ENCODE peak calls at places on chromosomes 1 and 21, in four cellular contexts. S is HCT116, A is K562, Q is HepG2. D is an unnamed sample.

GRCh38 chr1:175024773-175025172 is 1.5 kb upstream of the MRPS14 start:
- DNase-seq in S (no peak), Q (no peak), A (no peak), D (no peak)

GRCh38 chr1:191671236-191671635 is 487.0 kb upstream of the RGS18 start:
- DNase-seq in A (no peak), S (no peak), Q (no peak), D (no peak)

GRCh38 chr1:57063427-57063826 is 97.6 kb upstream of the C8B start:
- DNase-seq in Q (no peak), S (no peak), A (no peak), D (no peak)

GRCh38 chr1:63906053-63906704 is 132.4 kb downstream of the ROR1 start:
- DNase-seq in S (no peak), Q (no peak), A (no peak), D (no peak)

GRCh38 chr1:10117865-10118264 is 85.1 kb downstream of the UBE4B start:
- DNase-seq in A (no peak), S (no peak), Q (no peak), D (no peak)

GRCh38 chr1:14039894-14040430 is 340.0 kb downstream of the PRDM2 start:
- DNase-seq in Q (no peak), S (no peak), A (no peak), D (no peak)

GRCh38 chr1:3712573-3713535 is 39.4 kb upstream of the CCDC27 start:
- DNase-seq in Q (no peak), A (no peak), S (no peak), D (no peak)

GRCh38 chr1:66533804-66534745 is at the start of gene SGIP1:
- DNase-seq in A (peak), Q (no peak), S (no peak), D (no peak)

GRCh38 chr1:234961468-234962339 is 166.9 kb downstream of the TOMM20 start:
- DNase-seq in S (no peak), Q (no peak), A (no peak), D (no peak)

GRCh38 chr1:216119600-216119999 is 303.6 kb downstream of the USH2A start:
- DNase-seq in S (peak), Q (peak), A (peak), D (no peak)

GRCh38 chr1:59232209-59232608 is 64.7 kb upstream of the FGGY start:
- DNase-seq in Q (peak), A (no peak), S (no peak), D (no peak)

GRCh38 chr21:43809346-43809799 is 20.0 kb downstream of the RRP1 start:
- DNase-seq in Q (no peak), S (no peak), A (no peak), D (no peak)

GRCh38 chr1:69991644-69992043 is 213.7 kb downstream of the LRRC40 start:
- DNase-seq in Q (no peak), S (no peak), A (no peak), D (no peak)

GRCh38 chr21:29436143-29436542 is 137.4 kb downstream of the BACH1 start:
- DNase-seq in S (no peak), A (no peak), Q (no peak), D (no peak)

GRCh38 chr1:46527474-46528296 is 23.8 kb downstream of the KNCN start:
- DNase-seq in A (peak), Q (peak), S (peak), D (peak)

GRCh38 chr1:180927841-180928240 is 15.1 kb downstream of the KIAA1614 start:
- DNase-seq in A (no peak), Q (no peak), S (no peak), D (no peak)

GRCh38 chr1:246198141-246198820 is 308.8 kb downstream of the SMYD3 start:
- DNase-seq in A (no peak), S (no peak), Q (no peak), D (no peak)

GRCh38 chr1:39720094-39720999 is 18.3 kb upstream of the PPIE start:
- DNase-seq in S (peak), Q (peak), A (peak), D (peak)

GRCh38 chr1:107250169-107250568 is 109.3 kb downstream of the NTNG1 start:
- DNase-seq in A (no peak), Q (no peak), S (no peak), D (no peak)

GRCh38 chr1:226679853-226680516 is 59.1 kb downstream of the ITPKB start:
- DNase-seq in A (peak), S (no peak), Q (no peak), D (no peak)

GRCh38 chr1:157483635-157484034 is 68.7 kb downstream of the FCRL5 start:
- DNase-seq in A (no peak), S (no peak), Q (no peak), D (no peak)

GRCh38 chr21:34039678-34040382 is 33.5 kb upstream of the MRPS6 start:
- DNase-seq in Q (no peak), A (peak), S (no peak), D (no peak)

GRCh38 chr1:175450219-175450618 is 257.6 kb upstream of the KIAA0040 start:
- DNase-seq in A (no peak), S (no peak), Q (no peak), D (no peak)

GRCh38 chr1:38123356-38123755 is 76.8 kb upstream of the POU3F1 start:
- DNase-seq in A (no peak), S (no peak), Q (no peak), D (no peak)

GRCh38 chr1:240217398-240217797 is 125.7 kb downstream of the FMN2 start:
- DNase-seq in S (no peak), A (no peak), Q (no peak), D (no peak)

GRCh38 chr1:55916480-55916879 is 662.9 kb downstream of the PLPP3 start:
- DNase-seq in S (no peak), A (no peak), Q (no peak), D (no peak)

GRCh38 chr1:246583448-246584185 is 17.4 kb downstream of the CNST start:
- DNase-seq in A (peak), S (no peak), Q (peak), D (no peak)

GRCh38 chr1:42177551-42177981 is 13.0 kb upstream of the GUCA2A start:
- DNase-seq in S (no peak), Q (no peak), A (no peak), D (no peak)

GRCh38 chr1:87937774-87938173 is 609.1 kb downstream of the LMO4 start:
- DNase-seq in A (no peak), Q (no peak), S (no peak), D (no peak)

GRCh38 chr1:12477936-12478611 is 139.9 kb downstream of the DHRS3 start:
- DNase-seq in Q (peak), A (peak), S (peak), D (peak)

GRCh38 chr1:79044974-79045650 is 38.6 kb upstream of the ADGRL4 start:
- DNase-seq in Q (no peak), S (peak), A (no peak), D (no peak)
- TF ChIP-seq CTCF in Q (no peak), S (peak), A (no peak), D (no peak)

GRCh38 chr1:231971397-231972233 is 345.0 kb downstream of the DISC1 start:
- DNase-seq in A (no peak), S (no peak), Q (no peak), D (no peak)
- TF ChIP-seq TCF7L2 in A (no peak), S (no peak), Q (no peak), D (no peak)

GRCh38 chr1:150568567-150568966 is 10.8 kb downstream of the MCL1 start:
- DNase-seq in S (no peak), Q (no peak), A (no peak), D (no peak)

GRCh38 chr1:150567717-150568561 is 11.5 kb downstream of the MCL1 start:
- DNase-seq in A (peak), S (no peak), Q (peak), D (no peak)

GRCh38 chr1:150564051-150564991 is 15.1 kb downstream of the MCL1 start:
- DNase-seq in Q (peak), S (no peak), A (no peak), D (no peak)

GRCh38 chr1:150566589-150567340 is 12.6 kb downstream of the MCL1 start:
- DNase-seq in S (no peak), Q (no peak), A (no peak), D (no peak)

DNA sequence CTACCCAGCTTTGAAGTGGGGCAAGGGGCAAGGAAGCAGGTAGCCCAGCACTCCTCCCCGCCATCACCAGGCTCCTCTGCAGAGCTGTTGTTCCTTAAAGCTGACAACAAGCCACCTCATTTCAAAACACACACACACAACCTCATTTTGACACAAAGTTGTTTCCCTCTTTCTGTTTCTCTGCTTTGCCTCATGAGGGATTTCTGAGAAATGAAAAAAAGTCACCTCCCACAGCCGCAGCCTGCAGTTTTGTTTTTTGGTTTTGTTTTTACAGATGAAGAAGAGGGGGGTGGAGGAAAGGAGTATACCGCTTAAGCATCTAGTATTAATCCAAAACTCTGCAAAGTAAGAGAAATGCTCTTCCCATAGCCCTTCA is 12.1 kb downstream of the MCL1 start:
- DNase-seq in Q (no peak), A (no peak), S (no peak), D (no peak)
- TF ChIP-seq CTCF in Q (no peak), A (no peak), S (no peak), D (no peak)

DNA sequence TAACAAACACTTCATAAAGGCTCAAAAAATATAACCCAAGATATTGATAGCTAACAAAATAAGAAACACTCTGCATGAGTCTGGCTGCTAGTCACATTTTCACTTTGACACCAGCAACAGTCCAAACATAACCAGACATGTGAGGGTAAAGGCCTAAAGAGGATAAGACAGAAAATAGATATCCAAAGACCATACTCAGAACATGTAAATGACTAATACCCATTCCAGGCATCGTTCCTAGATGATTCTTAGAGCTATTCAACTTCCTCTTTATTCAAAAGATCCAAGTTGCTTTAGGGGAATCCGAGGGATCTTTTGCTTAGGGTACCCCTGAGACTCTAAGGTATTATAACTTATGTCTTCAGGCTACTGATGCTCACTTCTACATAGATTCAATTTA is 5.1 kb downstream of the COL24A1 start:
- DNase-seq in S (no peak), Q (no peak), A (no peak), D (no peak)
- TF ChIP-seq TCF7L2 in S (no peak), Q (no peak), A (no peak), D (no peak)